ENCODE peak calls at places on chromosomes 16 and 17, in seven cellular contexts. W is GM23338, X is HL-60, R is GM12892, I is HepG2, T is suprapubic skin, C is stomach. G is an unnamed sample.

GRCh38 chr17:65231662-65232335 is 94.6 kb downstream of the RGS9 start:
- DNase-seq in W (peak), X (peak), R (peak), I (peak), T (no peak), C (peak), G (peak)

GRCh38 chr16:30445408-30446202 is at the start of gene SEPHS2:
- DNase-seq in W (peak), X (peak), R (peak), I (peak), T (peak), C (peak), G (peak)

GRCh38 chr17:8885968-8886674 is 18.6 kb upstream of the PIK3R6 start:
- DNase-seq in W (peak), X (no peak), R (no peak), I (no peak), T (no peak), C (no peak), G (no peak)

GRCh38 chr17:47291242-47291873 is 32.4 kb upstream of the EFCAB13 start:
- DNase-seq in W (no peak), X (no peak), R (no peak), I (peak), T (no peak), C (no peak), G (no peak)

GRCh38 chr16:55513616-55514015 is 4.7 kb downstream of the LPCAT2 start:
- DNase-seq in W (peak), X (no peak), R (no peak), I (peak), T (no peak), C (no peak), G (no peak)

GRCh38 chr17:4708436-4708835 is 2.0 kb upstream of the ARRB2 start:
- DNase-seq in W (peak), X (peak), R (no peak), I (peak), T (no peak), C (no peak), G (no peak)

GRCh38 chr17:67125417-67125816 is 81.1 kb downstream of the CACNG1 start:
- DNase-seq in W (no peak), X (no peak), R (no peak), I (no peak), T (no peak), C (no peak), G (no peak)

GRCh38 chr16:69100046-69100765 is 5.2 kb upstream of the HAS3 start:
- DNase-seq in W (no peak), X (no peak), R (no peak), I (no peak), T (no peak), C (no peak), G (no peak)

GRCh38 chr17:70313450-70313849 is 144.1 kb downstream of the KCNJ2 start:
- DNase-seq in W (no peak), X (no peak), R (no peak), I (no peak), T (no peak), C (no peak), G (no peak)

GRCh38 chr16:59634951-59635350 is 900.8 kb upstream of the GOT2 start:
- DNase-seq in W (no peak), X (no peak), R (no peak), I (no peak), T (no peak), C (no peak), G (no peak)

GRCh38 chr16:29702307-29702706 is 23.3 kb downstream of the QPRT start:
- DNase-seq in W (no peak), X (no peak), R (no peak), I (no peak), T (no peak), C (no peak), G (no peak)

GRCh38 chr16:89922477-89922883 is 662 bp upstream of the TUBB3 start:
- DNase-seq in W (peak), X (no peak), R (no peak), I (peak), T (no peak), C (peak), G (no peak)

GRCh38 chr16:68000024-68000423 is 740 bp upstream of the DPEP2 start:
- DNase-seq in W (no peak), X (peak), R (no peak), I (no peak), T (no peak), C (no peak), G (no peak)

GRCh38 chr16:1991135-1991551 is 1.4 kb downstream of the SYNGR3 start:
- DNase-seq in W (peak), X (no peak), R (no peak), I (no peak), T (no peak), C (peak), G (no peak)

GRCh38 chr16:1990336-1991134 is 765 bp downstream of the SYNGR3 start:
- DNase-seq in W (peak), X (no peak), R (no peak), I (peak), T (no peak), C (peak), G (no peak)

GRCh38 chr16:1993731-1994131 is 4.0 kb downstream of the SYNGR3 start:
- DNase-seq in W (no peak), X (peak), R (no peak), I (peak), T (no peak), C (no peak), G (no peak)

GRCh38 chr16:1992475-1993292 is 2.9 kb downstream of the SYNGR3 start:
- DNase-seq in W (peak), X (no peak), R (no peak), I (no peak), T (no peak), C (no peak), G (no peak)

DNA sequence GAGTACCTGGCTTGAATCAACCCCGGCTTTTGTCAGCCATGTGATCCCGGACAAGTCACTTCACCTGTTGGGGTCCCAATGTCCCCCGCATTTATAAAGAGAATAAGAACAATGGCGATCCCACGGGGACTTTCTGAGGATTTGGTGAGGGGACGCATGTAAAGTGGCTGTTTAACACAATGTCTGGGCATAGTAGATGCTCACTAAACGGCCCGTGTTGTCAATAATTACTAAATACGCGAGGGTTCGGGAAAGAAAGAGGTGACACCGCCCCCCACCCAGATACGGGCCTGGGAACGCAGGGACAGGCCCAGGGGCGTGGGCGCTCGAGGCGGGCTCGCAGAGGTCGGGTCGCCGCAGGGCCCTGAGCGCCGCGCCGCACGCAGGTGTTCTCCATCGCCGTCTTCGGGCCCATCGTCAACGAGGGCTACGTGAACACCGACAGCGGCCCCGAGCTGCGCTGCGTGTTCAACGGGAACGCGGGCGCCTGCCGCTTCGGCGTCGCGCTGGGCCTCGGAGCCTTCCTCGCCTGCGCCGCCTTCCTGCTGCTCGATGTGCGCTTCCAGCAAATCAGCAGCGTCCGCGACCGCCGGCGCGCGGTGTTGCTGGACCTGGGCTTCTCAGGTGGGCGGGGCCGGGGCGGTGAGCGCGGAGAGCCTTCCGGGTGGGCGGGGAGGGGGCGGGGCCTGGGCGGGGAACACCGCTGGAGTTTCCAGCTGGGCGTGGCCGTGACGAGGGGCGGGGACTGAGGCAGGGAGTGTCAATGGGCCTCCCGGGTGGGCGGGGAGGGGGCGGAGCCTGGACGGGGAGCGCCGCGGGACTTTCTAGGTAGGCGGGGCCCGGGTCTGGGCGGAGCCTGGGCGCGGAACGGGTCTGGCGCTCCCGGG is 2.1 kb downstream of the SYNGR3 start:
- DNase-seq in W (peak), X (peak), R (peak), I (no peak), T (peak), C (peak), G (peak)
- TF ChIP-seq POLR2AphosphoS5 in W (no peak), X (no peak), R (no peak), I (no peak), T (peak), C (peak), G (peak)

DNA sequence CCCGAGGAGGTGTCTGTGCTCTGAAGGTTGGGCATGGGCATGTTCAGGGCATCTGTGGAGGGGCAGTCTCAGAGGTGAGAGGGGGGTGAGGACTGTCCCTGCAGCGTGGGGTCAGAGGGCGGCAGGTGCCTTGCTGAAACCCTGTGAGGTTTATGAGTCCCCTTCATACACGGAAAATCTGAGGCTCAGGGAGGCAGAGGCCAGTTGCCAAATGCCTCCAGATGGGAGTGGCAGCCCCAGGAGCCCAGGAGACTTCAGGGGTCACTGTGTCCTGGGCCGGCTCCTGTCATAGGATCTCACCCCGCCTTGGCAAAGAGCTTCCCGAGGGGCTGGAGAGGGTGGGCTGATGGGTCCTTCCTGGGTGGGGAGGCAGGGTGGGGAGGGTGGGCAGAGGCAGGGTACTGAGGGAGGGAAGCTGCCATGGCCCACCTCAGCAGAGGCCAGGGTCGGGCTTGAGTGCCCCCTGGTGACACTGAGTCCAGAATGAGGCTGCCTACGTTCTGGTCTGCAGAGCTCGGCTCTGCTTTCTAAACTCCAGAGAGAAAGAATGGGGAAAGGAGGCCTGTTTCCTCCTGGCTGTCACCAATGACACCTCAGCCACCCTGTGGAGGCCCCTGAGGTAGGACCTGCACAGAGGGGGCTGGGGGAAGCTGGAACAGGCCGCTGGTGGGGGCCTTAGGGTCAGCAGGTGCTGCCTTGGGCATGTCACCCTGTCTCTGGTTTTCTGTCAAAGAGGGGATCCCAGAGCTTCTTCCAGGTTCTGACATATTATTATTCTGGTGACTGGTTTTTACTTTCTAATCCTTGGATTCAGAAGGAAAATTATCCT is 1.1 kb downstream of the LGALS9 start:
- DNase-seq in W (no peak), X (peak), R (no peak), I (no peak), T (no peak), C (no peak), G (no peak)
- TF ChIP-seq POLR2AphosphoS5 in W (no peak), X (peak), R (no peak), I (no peak), T (no peak), C (no peak), G (no peak)

DNA sequence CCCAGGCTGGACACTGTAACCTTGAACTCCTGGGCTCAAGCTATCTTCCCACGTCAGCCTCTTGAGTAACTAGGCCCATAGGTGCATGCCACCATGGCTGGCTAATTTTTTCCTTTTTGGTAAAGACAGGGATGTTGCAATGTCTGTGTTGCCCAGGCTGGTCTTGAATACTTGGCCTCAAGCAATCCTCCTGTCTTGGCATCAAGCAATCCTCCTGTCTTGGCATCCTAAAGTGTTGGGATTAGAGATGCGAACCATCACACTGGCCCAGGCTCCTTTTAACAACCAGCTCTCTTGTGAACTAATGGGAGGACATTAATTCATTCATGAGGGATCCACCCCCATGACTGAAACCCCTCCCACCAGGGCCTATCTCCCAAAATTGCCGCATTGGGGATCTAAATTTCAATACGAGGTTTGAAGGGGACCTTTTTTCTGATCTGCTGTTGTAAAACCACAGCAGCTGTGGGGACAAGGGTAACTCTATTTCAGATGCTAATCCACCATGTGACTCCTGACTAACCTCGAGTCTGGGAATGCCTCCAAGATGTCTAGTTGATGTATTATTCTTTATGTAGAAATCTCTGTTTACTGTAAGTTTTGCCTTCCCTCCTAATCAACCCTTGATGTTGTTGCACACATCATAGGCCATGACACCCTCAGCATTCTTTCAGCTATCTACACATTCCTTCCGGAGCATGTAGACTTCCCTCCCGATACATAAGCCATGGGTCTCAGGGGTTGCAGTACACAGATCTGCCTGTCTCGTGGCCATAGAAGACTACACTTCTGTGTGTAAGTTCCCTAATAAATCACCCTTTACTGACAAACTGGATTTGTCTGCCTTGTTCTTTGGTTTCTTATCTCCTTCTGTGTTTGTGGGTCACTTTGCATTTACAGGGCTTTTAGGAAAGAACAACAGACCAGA is 37.6 kb downstream of the RNF112 start:
- DNase-seq in W (no peak), X (no peak), R (no peak), I (peak), T (no peak), C (no peak), G (peak)
- TF ChIP-seq POLR2AphosphoS5 in W (no peak), X (no peak), R (no peak), I (no peak), T (peak), C (peak), G (peak)

GRCh38 chr16:85958731-85959130 is 59.8 kb downstream of the IRF8 start:
- DNase-seq in W (no peak), X (no peak), R (no peak), I (no peak), T (no peak), C (no peak), G (no peak)

GRCh38 chr16:85954927-85955539 is 56.1 kb downstream of the IRF8 start:
- DNase-seq in W (no peak), X (no peak), R (no peak), I (no peak), T (no peak), C (no peak), G (no peak)

GRCh38 chr16:85959686-85960085 is 60.7 kb downstream of the IRF8 start:
- DNase-seq in W (no peak), X (no peak), R (no peak), I (no peak), T (no peak), C (no peak), G (no peak)

GRCh38 chr16:85955566-85955965 is 56.6 kb downstream of the IRF8 start:
- DNase-seq in W (no peak), X (no peak), R (no peak), I (no peak), T (no peak), C (no peak), G (no peak)

GRCh38 chr16:85956426-85956825 is 57.5 kb downstream of the IRF8 start:
- DNase-seq in W (no peak), X (no peak), R (no peak), I (no peak), T (no peak), C (no peak), G (no peak)
- TF ChIP-seq POLR2AphosphoS5 in W (no peak), X (no peak), R (no peak), I (no peak), T (no peak), C (no peak), G (no peak)

GRCh38 chr16:31700530-31701388 is 172.8 kb upstream of the ZNF267 start:
- DNase-seq in W (peak), X (peak), R (peak), I (peak), T (no peak), C (peak), G (peak)
- TF ChIP-seq POLR2AphosphoS5 in W (peak), X (no peak), R (peak), I (peak), T (no peak), C (peak), G (peak)

G was measured in prostate gland.